ENCODE peak calls at places on chromosomes 2 and 18, in five cellular contexts. J is Calu3, D is transverse colon, R is fibroblast of the aortic adventitia, L is foreskin keratinocyte. Z is an unnamed sample.

GRCh38 chr2:7860693-7861092 is 821.2 kb upstream of the ID2 start:
- DNase-seq in J (no peak), D (no peak), L (peak; percentile 26), R (peak; percentile 40), Z (peak; percentile 18)

GRCh38 chr18:12811191-12811950 is 72.7 kb downstream of the PTPN2 start:
- DNase-seq in L (peak; percentile 74), D (no peak), R (no peak), J (no peak), Z (no peak)

GRCh38 chr2:9739508-9739907 is 103.8 kb upstream of the TAF1B start:
- DNase-seq in R (peak; percentile 41), D (peak; percentile 77), L (no peak), J (peak; percentile 50), Z (peak; percentile 54)

GRCh38 chr2:50116096-50116495 is 915.8 kb downstream of the NRXN1 start:
- DNase-seq in R (no peak), J (no peak), D (no peak), L (no peak), Z (no peak)

GRCh38 chr2:12764075-12764722 is 47.5 kb downstream of the TRIB2 start:
- DNase-seq in J (no peak), L (peak; percentile 30), D (no peak), R (peak; percentile 88), Z (peak; percentile 71)

GRCh38 chr2:196234672-196235071 is 63.3 kb upstream of the STK17B start:
- DNase-seq in R (peak; percentile 87), L (no peak), J (no peak), D (no peak), Z (peak; percentile 78)

GRCh38 chr2:15970701-15971100 is 30.4 kb downstream of the MYCN start:
- DNase-seq in J (no peak), L (no peak), D (no peak), R (no peak), Z (no peak)

GRCh38 chr2:180494286-180494685 is 486.1 kb upstream of the UBE2E3 start:
- DNase-seq in R (no peak), D (no peak), J (no peak), L (no peak), Z (no peak)

GRCh38 chr2:111642576-111643327 is 241.2 kb downstream of the ANAPC1 start:
- DNase-seq in R (no peak), L (no peak), J (no peak), D (no peak), Z (no peak)

GRCh38 chr2:205427112-205427511 is 255.2 kb upstream of the NRP2 start:
- DNase-seq in L (no peak), D (no peak), R (peak; percentile 68), J (no peak), Z (peak; percentile 81)

GRCh38 chr2:120318626-120319025 is 27.3 kb upstream of the INHBB start:
- DNase-seq in R (peak; percentile 77), L (no peak), D (no peak), J (no peak), Z (peak; percentile 63)

GRCh38 chr18:48904086-48904485 is 46.7 kb downstream of the SMAD7 start:
- DNase-seq in L (no peak), J (no peak), D (no peak), R (no peak), Z (peak; percentile 41)

GRCh38 chr2:139574371-139574770 is 794.2 kb upstream of the NXPH2 start:
- DNase-seq in D (no peak), L (no peak), R (no peak), J (no peak), Z (no peak)

GRCh38 chr2:200905618-200906296 is 16.6 kb downstream of the NIF3L1 start:
- DNase-seq in L (peak; percentile 43), J (peak; percentile 79), R (peak; percentile 79), D (peak; percentile 82), Z (peak; percentile 84)

GRCh38 chr2:130251520-130251864 is 53.3 kb upstream of the TUBA3E start:
- DNase-seq in R (no peak), L (no peak), J (no peak), D (no peak), Z (no peak)

GRCh38 chr2:191274404-191274803 is 29.2 kb downstream of the MYO1B start:
- DNase-seq in L (no peak), D (no peak), R (no peak), J (no peak), Z (no peak)

GRCh38 chr18:54712315-54712714 is 116.0 kb upstream of the RAB27B start:
- DNase-seq in D (peak; percentile 56), L (peak; percentile 89), R (peak; percentile 77), J (no peak), Z (peak; percentile 92)

GRCh38 chr2:202317080-202317859 is 51.7 kb downstream of the NOP58 start:
- DNase-seq in L (peak; percentile 48), D (peak; percentile 75), R (peak; percentile 99), J (peak; percentile 45), Z (peak; percentile 96)

GRCh38 chr2:128279786-128280701 is 38.6 kb downstream of the HS6ST1 start:
- DNase-seq in L (no peak), J (no peak), R (no peak), D (peak; percentile 8), Z (no peak)

GRCh38 chr18:3525870-3526420 is 76.0 kb downstream of the TGIF1 start:
- DNase-seq in L (no peak), J (no peak), R (no peak), D (peak; percentile 18), Z (no peak)

GRCh38 chr2:127022817-127023216 is 84.1 kb downstream of the BIN1 start:
- DNase-seq in R (no peak), L (no peak), D (no peak), J (no peak), Z (no peak)

GRCh38 chr2:127023504-127023903 is 83.5 kb downstream of the BIN1 start:
- DNase-seq in L (no peak), J (no peak), D (no peak), R (no peak), Z (no peak)

GRCh38 chr2:127027715-127028114 is 79.2 kb downstream of the BIN1 start:
- DNase-seq in D (no peak), L (no peak), R (no peak), J (no peak), Z (no peak)

GRCh38 chr2:127025357-127026062 is 81.4 kb downstream of the BIN1 start:
- DNase-seq in D (peak; percentile 78), J (peak; percentile 42), L (peak; percentile 58), R (peak; percentile 70), Z (peak; percentile 87)

DNA sequence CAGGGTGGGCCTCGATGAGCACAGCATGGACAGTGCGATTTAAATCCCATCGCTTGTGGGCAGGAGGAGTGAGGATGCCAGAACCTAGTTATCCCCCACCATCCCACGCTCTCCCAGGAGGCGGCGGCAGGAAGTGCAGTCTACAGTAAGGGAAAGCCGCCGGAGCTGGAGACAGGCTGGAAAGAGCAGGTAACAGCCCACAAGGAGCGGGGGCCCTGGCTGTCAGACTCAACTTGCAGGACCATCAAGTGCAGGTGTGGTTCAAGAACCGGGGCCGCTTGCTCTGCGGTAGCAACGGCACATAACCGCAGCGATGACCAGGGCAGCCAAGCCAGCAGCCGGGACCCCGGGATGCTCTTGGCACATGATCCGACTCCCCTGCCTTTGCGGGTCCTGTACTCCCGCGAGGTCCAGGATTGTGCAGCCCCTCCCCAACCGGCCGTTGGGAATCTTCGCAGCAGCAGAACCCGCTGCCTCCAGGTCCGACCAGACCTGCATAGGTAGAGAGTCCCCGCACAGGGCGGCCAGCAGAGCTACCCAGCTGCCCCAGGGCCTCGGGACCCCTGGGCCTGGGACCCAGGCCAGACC is 82.1 kb downstream of the BIN1 start:
- DNase-seq in R (no peak), J (no peak), L (no peak), D (peak; percentile 33), Z (peak; percentile 34)
- TF ChIP-seq CTCF in R (peak; percentile 53), J (peak; percentile 5), L (peak; percentile 43), D (peak; percentile 40), Z (peak; percentile 50)

DNA sequence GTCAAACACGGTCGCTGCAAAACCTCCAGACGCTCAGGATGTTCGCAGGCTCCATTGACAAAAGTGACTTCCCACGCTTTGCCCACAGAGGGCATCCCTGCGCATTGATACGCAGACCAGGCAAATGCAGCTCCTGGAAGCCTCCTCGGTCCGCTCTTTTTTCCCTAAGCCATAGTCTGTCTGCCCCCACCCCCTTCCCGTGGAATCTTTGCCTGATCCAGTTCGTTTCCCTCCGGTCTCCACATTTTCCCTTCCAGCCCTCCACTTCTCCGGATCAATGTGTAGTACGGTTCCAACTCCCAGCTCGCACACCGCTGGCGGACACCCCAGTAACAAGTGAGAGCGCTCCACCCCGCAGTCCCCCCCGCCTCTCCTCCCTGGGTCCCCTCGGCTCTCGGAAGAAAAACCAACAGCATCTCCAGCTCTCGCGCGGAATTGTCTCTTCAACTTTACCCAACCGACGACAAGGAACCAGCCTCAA is at the start of gene DCC:
- DNase-seq in R (peak; percentile 21), D (peak; percentile 34), J (no peak), L (peak; percentile 45), Z (peak; percentile 12)
- TF ChIP-seq CTCF in R (peak; percentile 31), D (peak; percentile 29), J (no peak), L (peak; percentile 46), Z (peak; percentile 21)

GRCh38 chr2:65620524-65620923 is 188.1 kb upstream of the SPRED2 start:
- DNase-seq in L (no peak), R (no peak), D (no peak), J (no peak), Z (no peak)
- TF ChIP-seq CTCF in L (peak; percentile 43), R (no peak), D (no peak), J (no peak), Z (no peak)

GRCh38 chr2:228700638-228701037 is 519.2 kb upstream of the SPHKAP start:
- DNase-seq in J (no peak), D (no peak), R (peak; percentile 22), L (peak; percentile 78), Z (peak; percentile 64)
- TF ChIP-seq CTCF in J (no peak), D (no peak), R (no peak), L (peak; percentile 7), Z (no peak)

GRCh38 chr2:65320042-65320711 is 92.5 kb downstream of the ACTR2 start:
- DNase-seq in D (no peak), L (peak; percentile 99), R (peak; percentile 87), J (peak; percentile 53), Z (peak; percentile 81)
- TF ChIP-seq CTCF in D (no peak), L (peak; percentile 73), R (peak; percentile 70), J (peak; percentile 45), Z (peak; percentile 88)

Z was measured in cardiac fibroblast.